ENCODE peak calls at places on chromosomes 6 and 20, in nine cellular contexts. One of them, this sample, is unnamed.

GRCh38 chr6:43823879-43824740 is 54.1 kb downstream of the VEGFA start:
- ATAC-seq in right lobe of liver: peak; percentile 91
- ATAC-seq in heart right ventricle: no peak
- ATAC-seq in HCT116: no peak
- ATAC-seq in lower lobe of right lung: peak; percentile 88
- ATAC-seq in upper lobe of left lung: peak; percentile 61
- ATAC-seq in upper lobe of right lung: peak; percentile 87
- ATAC-seq in naive thymus-derived CD4-positive, alpha-beta T cell: peak; percentile 46
- ATAC-seq in body of pancreas: peak; percentile 94
- ATAC-seq in this sample: peak; percentile 31

GRCh38 chr20:41040855-41041254 is 12.2 kb downstream of the TOP1 start:
- ATAC-seq in right lobe of liver: no peak
- ATAC-seq in heart right ventricle: no peak
- ATAC-seq in HCT116: no peak
- ATAC-seq in lower lobe of right lung: no peak
- ATAC-seq in upper lobe of left lung: no peak
- ATAC-seq in upper lobe of right lung: no peak
- ATAC-seq in naive thymus-derived CD4-positive, alpha-beta T cell: peak; percentile 52
- ATAC-seq in body of pancreas: no peak
- ATAC-seq in this sample: no peak

GRCh38 chr6:3136361-3136760 is 17.9 kb downstream of the BPHL start:
- ATAC-seq in right lobe of liver: no peak
- ATAC-seq in heart right ventricle: no peak
- ATAC-seq in HCT116: no peak
- ATAC-seq in lower lobe of right lung: no peak
- ATAC-seq in upper lobe of left lung: no peak
- ATAC-seq in upper lobe of right lung: no peak
- ATAC-seq in naive thymus-derived CD4-positive, alpha-beta T cell: no peak
- ATAC-seq in body of pancreas: no peak
- ATAC-seq in this sample: no peak

GRCh38 chr6:126909493-126909892 is 209.0 kb upstream of the RSPO3 start:
- ATAC-seq in right lobe of liver: no peak
- ATAC-seq in heart right ventricle: no peak
- ATAC-seq in HCT116: no peak
- ATAC-seq in lower lobe of right lung: no peak
- ATAC-seq in upper lobe of left lung: no peak
- ATAC-seq in upper lobe of right lung: no peak
- ATAC-seq in naive thymus-derived CD4-positive, alpha-beta T cell: no peak
- ATAC-seq in body of pancreas: no peak
- ATAC-seq in this sample: no peak

GRCh38 chr6:119156742-119157494 is 78.5 kb upstream of the FAM184A start:
- ATAC-seq in right lobe of liver: no peak
- ATAC-seq in heart right ventricle: no peak
- ATAC-seq in HCT116: no peak
- ATAC-seq in lower lobe of right lung: no peak
- ATAC-seq in upper lobe of left lung: no peak
- ATAC-seq in upper lobe of right lung: no peak
- ATAC-seq in naive thymus-derived CD4-positive, alpha-beta T cell: no peak
- ATAC-seq in body of pancreas: no peak
- ATAC-seq in this sample: no peak

GRCh38 chr6:156687875-156688549 is 89.2 kb upstream of the ARID1B start:
- ATAC-seq in right lobe of liver: peak; percentile 6
- ATAC-seq in heart right ventricle: peak; percentile 1
- ATAC-seq in HCT116: peak; percentile 31
- ATAC-seq in lower lobe of right lung: peak; percentile 17
- ATAC-seq in upper lobe of left lung: peak; percentile 39
- ATAC-seq in upper lobe of right lung: peak; percentile 9
- ATAC-seq in naive thymus-derived CD4-positive, alpha-beta T cell: no peak
- ATAC-seq in body of pancreas: no peak
- ATAC-seq in this sample: no peak

GRCh38 chr20:39961667-39962066 is 727.4 kb downstream of the MAFB start:
- ATAC-seq in right lobe of liver: no peak
- ATAC-seq in heart right ventricle: no peak
- ATAC-seq in HCT116: no peak
- ATAC-seq in lower lobe of right lung: no peak
- ATAC-seq in upper lobe of left lung: no peak
- ATAC-seq in upper lobe of right lung: no peak
- ATAC-seq in naive thymus-derived CD4-positive, alpha-beta T cell: no peak
- ATAC-seq in body of pancreas: no peak
- ATAC-seq in this sample: no peak

GRCh38 chr20:39623584-39624234 is 661.6 kb downstream of the DHX35 start:
- ATAC-seq in right lobe of liver: no peak
- ATAC-seq in heart right ventricle: no peak
- ATAC-seq in HCT116: no peak
- ATAC-seq in lower lobe of right lung: no peak
- ATAC-seq in upper lobe of left lung: peak; percentile 84
- ATAC-seq in upper lobe of right lung: no peak
- ATAC-seq in naive thymus-derived CD4-positive, alpha-beta T cell: no peak
- ATAC-seq in body of pancreas: no peak
- ATAC-seq in this sample: peak; percentile 50

GRCh38 chr6:144756469-144756868 is 471.3 kb downstream of the UTRN start:
- ATAC-seq in right lobe of liver: no peak
- ATAC-seq in heart right ventricle: no peak
- ATAC-seq in HCT116: no peak
- ATAC-seq in lower lobe of right lung: no peak
- ATAC-seq in upper lobe of left lung: no peak
- ATAC-seq in upper lobe of right lung: no peak
- ATAC-seq in naive thymus-derived CD4-positive, alpha-beta T cell: no peak
- ATAC-seq in body of pancreas: peak; percentile 32
- ATAC-seq in this sample: no peak

GRCh38 chr20:1660263-1660662 is 2.7 kb upstream of the SIRPG start:
- ATAC-seq in right lobe of liver: no peak
- ATAC-seq in heart right ventricle: no peak
- ATAC-seq in HCT116: no peak
- ATAC-seq in lower lobe of right lung: no peak
- ATAC-seq in upper lobe of left lung: no peak
- ATAC-seq in upper lobe of right lung: no peak
- ATAC-seq in naive thymus-derived CD4-positive, alpha-beta T cell: peak; percentile 29
- ATAC-seq in body of pancreas: no peak
- ATAC-seq in this sample: no peak

GRCh38 chr6:72626126-72626525 is 4.3 kb downstream of the KCNQ5 start:
- ATAC-seq in right lobe of liver: no peak
- ATAC-seq in heart right ventricle: no peak
- ATAC-seq in HCT116: no peak
- ATAC-seq in lower lobe of right lung: no peak
- ATAC-seq in upper lobe of left lung: no peak
- ATAC-seq in upper lobe of right lung: no peak
- ATAC-seq in naive thymus-derived CD4-positive, alpha-beta T cell: no peak
- ATAC-seq in body of pancreas: no peak
- ATAC-seq in this sample: no peak

GRCh38 chr6:148524509-148524908 is 181.9 kb downstream of the SASH1 start:
- ATAC-seq in right lobe of liver: no peak
- ATAC-seq in heart right ventricle: no peak
- ATAC-seq in HCT116: no peak
- ATAC-seq in lower lobe of right lung: no peak
- ATAC-seq in upper lobe of left lung: peak; percentile 61
- ATAC-seq in upper lobe of right lung: no peak
- ATAC-seq in naive thymus-derived CD4-positive, alpha-beta T cell: no peak
- ATAC-seq in body of pancreas: no peak
- ATAC-seq in this sample: peak; percentile 16

GRCh38 chr6:85035769-85036168 is 271.4 kb upstream of the TBX18 start:
- ATAC-seq in right lobe of liver: no peak
- ATAC-seq in heart right ventricle: no peak
- ATAC-seq in HCT116: no peak
- ATAC-seq in lower lobe of right lung: no peak
- ATAC-seq in upper lobe of left lung: no peak
- ATAC-seq in upper lobe of right lung: no peak
- ATAC-seq in naive thymus-derived CD4-positive, alpha-beta T cell: no peak
- ATAC-seq in body of pancreas: no peak
- ATAC-seq in this sample: no peak

GRCh38 chr6:34672657-34673043 is 23.9 kb downstream of the ILRUN start:
- ATAC-seq in right lobe of liver: no peak
- ATAC-seq in heart right ventricle: no peak
- ATAC-seq in HCT116: no peak
- ATAC-seq in lower lobe of right lung: no peak
- ATAC-seq in upper lobe of left lung: no peak
- ATAC-seq in upper lobe of right lung: no peak
- ATAC-seq in naive thymus-derived CD4-positive, alpha-beta T cell: no peak
- ATAC-seq in body of pancreas: no peak
- ATAC-seq in this sample: no peak

GRCh38 chr6:34671801-34672656 is 24.5 kb downstream of the ILRUN start:
- ATAC-seq in right lobe of liver: peak; percentile 37
- ATAC-seq in heart right ventricle: peak; percentile 91
- ATAC-seq in HCT116: peak; percentile 78
- ATAC-seq in lower lobe of right lung: peak; percentile 95
- ATAC-seq in upper lobe of left lung: peak; percentile 96
- ATAC-seq in upper lobe of right lung: peak; percentile 98
- ATAC-seq in naive thymus-derived CD4-positive, alpha-beta T cell: peak; percentile 99
- ATAC-seq in body of pancreas: no peak
- ATAC-seq in this sample: peak; percentile 58

GRCh38 chr6:34676140-34676539 is 20.4 kb downstream of the ILRUN start:
- ATAC-seq in right lobe of liver: no peak
- ATAC-seq in heart right ventricle: no peak
- ATAC-seq in HCT116: no peak
- ATAC-seq in lower lobe of right lung: no peak
- ATAC-seq in upper lobe of left lung: no peak
- ATAC-seq in upper lobe of right lung: no peak
- ATAC-seq in naive thymus-derived CD4-positive, alpha-beta T cell: no peak
- ATAC-seq in body of pancreas: no peak
- ATAC-seq in this sample: no peak

GRCh38 chr6:34673079-34673478 is 23.5 kb downstream of the ILRUN start:
- ATAC-seq in right lobe of liver: no peak
- ATAC-seq in heart right ventricle: no peak
- ATAC-seq in HCT116: no peak
- ATAC-seq in lower lobe of right lung: no peak
- ATAC-seq in upper lobe of left lung: no peak
- ATAC-seq in upper lobe of right lung: no peak
- ATAC-seq in naive thymus-derived CD4-positive, alpha-beta T cell: no peak
- ATAC-seq in body of pancreas: no peak
- ATAC-seq in this sample: no peak

DNA sequence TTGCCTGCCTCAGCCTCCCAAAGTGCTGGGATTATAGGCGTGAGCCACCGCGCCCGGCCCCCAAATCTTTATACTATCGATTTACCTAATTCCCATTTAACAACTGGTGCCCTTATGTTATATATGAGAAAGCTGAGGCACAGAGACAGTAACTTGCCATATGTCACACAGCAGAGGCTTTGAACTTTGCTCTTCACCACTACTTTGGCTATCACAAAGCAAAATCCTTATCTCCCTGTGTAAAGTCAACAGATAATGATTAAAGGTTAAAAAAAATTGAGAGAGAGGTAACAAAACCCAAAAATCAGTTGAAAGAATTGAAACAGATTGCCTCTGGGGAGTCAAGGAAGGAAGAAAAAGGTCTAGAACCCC is 22.3 kb downstream of the ILRUN start:
- ATAC-seq in right lobe of liver: peak; percentile 81
- ATAC-seq in heart right ventricle: no peak
- ATAC-seq in HCT116: no peak
- ATAC-seq in lower lobe of right lung: no peak
- ATAC-seq in upper lobe of left lung: no peak
- ATAC-seq in upper lobe of right lung: no peak
- ATAC-seq in naive thymus-derived CD4-positive, alpha-beta T cell: no peak
- ATAC-seq in body of pancreas: no peak
- ATAC-seq in this sample: no peak
- H3K4me1 ChIP-seq in right lobe of liver: peaks cover 5% of the 10 kb centered on the region
- H3K4me1 ChIP-seq in heart right ventricle: no peaks in the 10 kb centered on the region
- H3K4me1 ChIP-seq in HCT116: peaks cover 27% of the 10 kb centered on the region
- H3K4me1 ChIP-seq in lower lobe of right lung: peaks cover 44% of the 10 kb centered on the region
- H3K4me1 ChIP-seq in upper lobe of left lung: peaks cover 37% of the 10 kb centered on the region
- H3K4me1 ChIP-seq in upper lobe of right lung: peaks cover 40% of the 10 kb centered on the region
- H3K4me1 ChIP-seq in naive thymus-derived CD4-positive, alpha-beta T cell: peaks cover 48% of the 10 kb centered on the region
- H3K4me1 ChIP-seq in body of pancreas: peaks cover 39% of the 10 kb centered on the region
- H3K4me1 ChIP-seq in this sample: peaks cover 11% of the 10 kb centered on the region

GRCh38 chr20:36113015-36113414 is 41.5 kb upstream of the EPB41L1 start:
- ATAC-seq in right lobe of liver: no peak
- ATAC-seq in heart right ventricle: no peak
- ATAC-seq in HCT116: no peak
- ATAC-seq in lower lobe of right lung: no peak
- ATAC-seq in upper lobe of left lung: no peak
- ATAC-seq in upper lobe of right lung: peak; percentile 10
- ATAC-seq in naive thymus-derived CD4-positive, alpha-beta T cell: no peak
- ATAC-seq in body of pancreas: peak; percentile 22
- ATAC-seq in this sample: no peak
- H3K4me1 ChIP-seq in right lobe of liver: no peaks in the 10 kb centered on the region
- H3K4me1 ChIP-seq in heart right ventricle: no peaks in the 10 kb centered on the region
- H3K4me1 ChIP-seq in HCT116: peaks cover 5% of the 10 kb centered on the region
- H3K4me1 ChIP-seq in lower lobe of right lung: peaks cover 57% of the 10 kb centered on the region
- H3K4me1 ChIP-seq in upper lobe of left lung: peaks cover 30% of the 10 kb centered on the region
- H3K4me1 ChIP-seq in upper lobe of right lung: peaks cover 37% of the 10 kb centered on the region
- H3K4me1 ChIP-seq in naive thymus-derived CD4-positive, alpha-beta T cell: no peaks in the 10 kb centered on the region
- H3K4me1 ChIP-seq in body of pancreas: peaks cover 26% of the 10 kb centered on the region
- H3K4me1 ChIP-seq in this sample: no peaks in the 10 kb centered on the region

GRCh38 chr6:166620478-166621113 is 6.5 kb downstream of the RPS6KA2 start:
- ATAC-seq in right lobe of liver: no peak
- ATAC-seq in heart right ventricle: no peak
- ATAC-seq in HCT116: no peak
- ATAC-seq in lower lobe of right lung: no peak
- ATAC-seq in upper lobe of left lung: no peak
- ATAC-seq in upper lobe of right lung: no peak
- ATAC-seq in naive thymus-derived CD4-positive, alpha-beta T cell: no peak
- ATAC-seq in body of pancreas: peak; percentile 12
- ATAC-seq in this sample: no peak
- H3K4me1 ChIP-seq in right lobe of liver: peaks cover 2% of the 10 kb centered on the region
- H3K4me1 ChIP-seq in heart right ventricle: peaks cover 5% of the 10 kb centered on the region
- H3K4me1 ChIP-seq in HCT116: peaks cover 3% of the 10 kb centered on the region
- H3K4me1 ChIP-seq in lower lobe of right lung: peaks cover 87% of the 10 kb centered on the region
- H3K4me1 ChIP-seq in upper lobe of left lung: peaks cover 87% of the 10 kb centered on the region
- H3K4me1 ChIP-seq in upper lobe of right lung: peaks cover 65% of the 10 kb centered on the region
- H3K4me1 ChIP-seq in naive thymus-derived CD4-positive, alpha-beta T cell: no peaks in the 10 kb centered on the region
- H3K4me1 ChIP-seq in body of pancreas: peaks cover 52% of the 10 kb centered on the region
- H3K4me1 ChIP-seq in this sample: peaks cover 4% of the 10 kb centered on the region

GRCh38 chr6:108848116-108848868 is at the start of gene ARMC2:
- ATAC-seq in right lobe of liver: peak; percentile 96
- ATAC-seq in heart right ventricle: peak; percentile 98
- ATAC-seq in HCT116: peak; percentile 98
- ATAC-seq in lower lobe of right lung: peak; percentile 99
- ATAC-seq in upper lobe of left lung: peak; percentile 99
- ATAC-seq in upper lobe of right lung: peak; percentile 99
- ATAC-seq in naive thymus-derived CD4-positive, alpha-beta T cell: peak; percentile 94
- ATAC-seq in body of pancreas: peak; percentile 97
- ATAC-seq in this sample: peak; percentile 98

GRCh38 chr6:108847738-108848115 is 495 bp upstream of the ARMC2 start:
- ATAC-seq in right lobe of liver: no peak
- ATAC-seq in heart right ventricle: no peak
- ATAC-seq in HCT116: peak; percentile 1
- ATAC-seq in lower lobe of right lung: peak; percentile 4
- ATAC-seq in upper lobe of left lung: no peak
- ATAC-seq in upper lobe of right lung: no peak
- ATAC-seq in naive thymus-derived CD4-positive, alpha-beta T cell: no peak
- ATAC-seq in body of pancreas: no peak
- ATAC-seq in this sample: no peak

GRCh38 chr6:108850669-108851467 is 2.6 kb downstream of the ARMC2 start:
- ATAC-seq in right lobe of liver: peak; percentile 19
- ATAC-seq in heart right ventricle: no peak
- ATAC-seq in HCT116: no peak
- ATAC-seq in lower lobe of right lung: no peak
- ATAC-seq in upper lobe of left lung: no peak
- ATAC-seq in upper lobe of right lung: peak; percentile 17
- ATAC-seq in naive thymus-derived CD4-positive, alpha-beta T cell: no peak
- ATAC-seq in body of pancreas: peak; percentile 51
- ATAC-seq in this sample: no peak

DNA sequence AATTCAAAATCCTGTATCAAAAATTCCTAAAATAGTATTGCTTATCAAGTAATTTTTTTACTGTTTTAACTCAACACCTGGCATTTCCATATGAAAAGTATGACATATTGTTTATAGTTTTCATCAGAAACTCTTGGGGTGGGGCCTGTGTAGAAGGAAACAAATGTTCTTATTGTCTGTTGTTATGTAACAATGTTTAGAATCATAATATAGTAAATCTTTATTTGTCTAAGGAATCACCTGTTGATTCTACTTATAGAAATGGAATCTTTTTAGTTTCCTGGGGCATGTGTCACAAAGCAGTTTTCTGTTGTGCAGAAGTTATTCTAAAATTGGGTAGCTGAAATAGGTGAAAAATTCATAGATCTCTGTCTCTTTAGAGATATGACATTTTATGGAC is 4.9 kb downstream of the ARMC2 start:
- ATAC-seq in right lobe of liver: no peak
- ATAC-seq in heart right ventricle: no peak
- ATAC-seq in HCT116: no peak
- ATAC-seq in lower lobe of right lung: no peak
- ATAC-seq in upper lobe of left lung: no peak
- ATAC-seq in upper lobe of right lung: no peak
- ATAC-seq in naive thymus-derived CD4-positive, alpha-beta T cell: no peak
- ATAC-seq in body of pancreas: no peak
- ATAC-seq in this sample: no peak
- H3K4me1 ChIP-seq in right lobe of liver: no peaks in the 10 kb centered on the region
- H3K4me1 ChIP-seq in heart right ventricle: no peaks in the 10 kb centered on the region
- H3K4me1 ChIP-seq in HCT116: no peaks in the 10 kb centered on the region
- H3K4me1 ChIP-seq in lower lobe of right lung: peaks cover 27% of the 10 kb centered on the region
- H3K4me1 ChIP-seq in upper lobe of left lung: peaks cover 23% of the 10 kb centered on the region
- H3K4me1 ChIP-seq in upper lobe of right lung: peaks cover 31% of the 10 kb centered on the region
- H3K4me1 ChIP-seq in naive thymus-derived CD4-positive, alpha-beta T cell: peaks cover 6% of the 10 kb centered on the region
- H3K4me1 ChIP-seq in body of pancreas: peaks cover 24% of the 10 kb centered on the region
- H3K4me1 ChIP-seq in this sample: no peaks in the 10 kb centered on the region

This sample was measured in gastroesophageal sphincter.